ENCODE peak calls at places on chromosomes 11 and 22, in nine cellular contexts. One of them, this sample, is unnamed.

GRCh38 chr11:128231845-128232410 is 355.4 kb downstream of the ETS1 start:
- DNase-seq in stimulated activated CD8-positive, alpha-beta memory T cell treated with anti-CD3 and anti-CD28 coated beads, Interleukin-2, amount 100 ng/mL, for 1 hour: no peak
- DNase-seq in activated CD4-positive, alpha-beta memory T cell treated with anti-CD3 and anti-CD28 coated beads for 36 hours: no peak
- DNase-seq in activated CD4-positive, alpha-beta T cell treated with anti-CD3 and anti-CD28 coated beads, Interleukin-2, amount 50 U/mL, for 4 hours: no peak
- DNase-seq in T-helper 2 cell: peak
- DNase-seq in germinal center: no peak
- DNase-seq in NCI-H2081: no peak
- DNase-seq in left ventricle myocardium inferior: no peak
- DNase-seq in HS-5: no peak
- DNase-seq in this sample: no peak

GRCh38 chr11:73623651-73624050 is 22.7 kb upstream of the PLEKHB1 start:
- DNase-seq in stimulated activated CD8-positive, alpha-beta memory T cell treated with anti-CD3 and anti-CD28 coated beads, Interleukin-2, amount 100 ng/mL, for 1 hour: no peak
- DNase-seq in activated CD4-positive, alpha-beta memory T cell treated with anti-CD3 and anti-CD28 coated beads for 36 hours: no peak
- DNase-seq in activated CD4-positive, alpha-beta T cell treated with anti-CD3 and anti-CD28 coated beads, Interleukin-2, amount 50 U/mL, for 4 hours: no peak
- DNase-seq in T-helper 2 cell: no peak
- DNase-seq in germinal center: no peak
- DNase-seq in NCI-H2081: no peak
- DNase-seq in left ventricle myocardium inferior: no peak
- DNase-seq in HS-5: no peak
- DNase-seq in this sample: no peak

GRCh38 chr11:124837491-124837856 is 27.8 kb upstream of the ROBO3 start:
- DNase-seq in stimulated activated CD8-positive, alpha-beta memory T cell treated with anti-CD3 and anti-CD28 coated beads, Interleukin-2, amount 100 ng/mL, for 1 hour: no peak
- DNase-seq in activated CD4-positive, alpha-beta memory T cell treated with anti-CD3 and anti-CD28 coated beads for 36 hours: no peak
- DNase-seq in activated CD4-positive, alpha-beta T cell treated with anti-CD3 and anti-CD28 coated beads, Interleukin-2, amount 50 U/mL, for 4 hours: no peak
- DNase-seq in T-helper 2 cell: peak
- DNase-seq in germinal center: peak
- DNase-seq in NCI-H2081: peak
- DNase-seq in left ventricle myocardium inferior: no peak
- DNase-seq in HS-5: peak
- DNase-seq in this sample: no peak

GRCh38 chr11:112082729-112083128 is 3.8 kb downstream of the TIMM8B start:
- DNase-seq in stimulated activated CD8-positive, alpha-beta memory T cell treated with anti-CD3 and anti-CD28 coated beads, Interleukin-2, amount 100 ng/mL, for 1 hour: no peak
- DNase-seq in activated CD4-positive, alpha-beta memory T cell treated with anti-CD3 and anti-CD28 coated beads for 36 hours: peak
- DNase-seq in activated CD4-positive, alpha-beta T cell treated with anti-CD3 and anti-CD28 coated beads, Interleukin-2, amount 50 U/mL, for 4 hours: no peak
- DNase-seq in T-helper 2 cell: peak
- DNase-seq in germinal center: no peak
- DNase-seq in NCI-H2081: no peak
- DNase-seq in left ventricle myocardium inferior: no peak
- DNase-seq in HS-5: peak
- DNase-seq in this sample: no peak

GRCh38 chr11:68213135-68213515 is at the start of gene KMT5B:
- DNase-seq in stimulated activated CD8-positive, alpha-beta memory T cell treated with anti-CD3 and anti-CD28 coated beads, Interleukin-2, amount 100 ng/mL, for 1 hour: peak
- DNase-seq in activated CD4-positive, alpha-beta memory T cell treated with anti-CD3 and anti-CD28 coated beads for 36 hours: no peak
- DNase-seq in activated CD4-positive, alpha-beta T cell treated with anti-CD3 and anti-CD28 coated beads, Interleukin-2, amount 50 U/mL, for 4 hours: peak
- DNase-seq in T-helper 2 cell: no peak
- DNase-seq in germinal center: no peak
- DNase-seq in NCI-H2081: peak
- DNase-seq in left ventricle myocardium inferior: peak
- DNase-seq in HS-5: no peak
- DNase-seq in this sample: no peak

GRCh38 chr11:34262601-34263081 is 95.2 kb downstream of the ABTB2 start:
- DNase-seq in stimulated activated CD8-positive, alpha-beta memory T cell treated with anti-CD3 and anti-CD28 coated beads, Interleukin-2, amount 100 ng/mL, for 1 hour: no peak
- DNase-seq in activated CD4-positive, alpha-beta memory T cell treated with anti-CD3 and anti-CD28 coated beads for 36 hours: no peak
- DNase-seq in activated CD4-positive, alpha-beta T cell treated with anti-CD3 and anti-CD28 coated beads, Interleukin-2, amount 50 U/mL, for 4 hours: no peak
- DNase-seq in T-helper 2 cell: no peak
- DNase-seq in germinal center: no peak
- DNase-seq in NCI-H2081: peak
- DNase-seq in left ventricle myocardium inferior: no peak
- DNase-seq in HS-5: no peak
- DNase-seq in this sample: no peak

GRCh38 chr22:19984851-19985811 is 31.5 kb downstream of the ARVCF start:
- DNase-seq in stimulated activated CD8-positive, alpha-beta memory T cell treated with anti-CD3 and anti-CD28 coated beads, Interleukin-2, amount 100 ng/mL, for 1 hour: no peak
- DNase-seq in activated CD4-positive, alpha-beta memory T cell treated with anti-CD3 and anti-CD28 coated beads for 36 hours: no peak
- DNase-seq in activated CD4-positive, alpha-beta T cell treated with anti-CD3 and anti-CD28 coated beads, Interleukin-2, amount 50 U/mL, for 4 hours: no peak
- DNase-seq in T-helper 2 cell: no peak
- DNase-seq in germinal center: no peak
- DNase-seq in NCI-H2081: no peak
- DNase-seq in left ventricle myocardium inferior: no peak
- DNase-seq in HS-5: no peak
- DNase-seq in this sample: no peak

GRCh38 chr22:37464181-37464580 is 22.0 kb downstream of the MFNG start:
- DNase-seq in stimulated activated CD8-positive, alpha-beta memory T cell treated with anti-CD3 and anti-CD28 coated beads, Interleukin-2, amount 100 ng/mL, for 1 hour: no peak
- DNase-seq in activated CD4-positive, alpha-beta memory T cell treated with anti-CD3 and anti-CD28 coated beads for 36 hours: no peak
- DNase-seq in activated CD4-positive, alpha-beta T cell treated with anti-CD3 and anti-CD28 coated beads, Interleukin-2, amount 50 U/mL, for 4 hours: no peak
- DNase-seq in T-helper 2 cell: no peak
- DNase-seq in germinal center: peak
- DNase-seq in NCI-H2081: no peak
- DNase-seq in left ventricle myocardium inferior: no peak
- DNase-seq in HS-5: no peak
- DNase-seq in this sample: no peak

GRCh38 chr11:27204527-27204926 is 158.5 kb downstream of the CCDC34 start:
- DNase-seq in stimulated activated CD8-positive, alpha-beta memory T cell treated with anti-CD3 and anti-CD28 coated beads, Interleukin-2, amount 100 ng/mL, for 1 hour: no peak
- DNase-seq in activated CD4-positive, alpha-beta memory T cell treated with anti-CD3 and anti-CD28 coated beads for 36 hours: peak
- DNase-seq in activated CD4-positive, alpha-beta T cell treated with anti-CD3 and anti-CD28 coated beads, Interleukin-2, amount 50 U/mL, for 4 hours: no peak
- DNase-seq in T-helper 2 cell: peak
- DNase-seq in germinal center: no peak
- DNase-seq in NCI-H2081: peak
- DNase-seq in left ventricle myocardium inferior: no peak
- DNase-seq in HS-5: no peak
- DNase-seq in this sample: no peak

GRCh38 chr11:118099838-118100570 is 13.2 kb upstream of the SMIM35 start:
- DNase-seq in stimulated activated CD8-positive, alpha-beta memory T cell treated with anti-CD3 and anti-CD28 coated beads, Interleukin-2, amount 100 ng/mL, for 1 hour: no peak
- DNase-seq in activated CD4-positive, alpha-beta memory T cell treated with anti-CD3 and anti-CD28 coated beads for 36 hours: no peak
- DNase-seq in activated CD4-positive, alpha-beta T cell treated with anti-CD3 and anti-CD28 coated beads, Interleukin-2, amount 50 U/mL, for 4 hours: no peak
- DNase-seq in T-helper 2 cell: no peak
- DNase-seq in germinal center: no peak
- DNase-seq in NCI-H2081: no peak
- DNase-seq in left ventricle myocardium inferior: peak
- DNase-seq in HS-5: no peak
- DNase-seq in this sample: no peak

GRCh38 chr11:30984442-30984816 is 385.1 kb downstream of the DCDC1 start:
- DNase-seq in stimulated activated CD8-positive, alpha-beta memory T cell treated with anti-CD3 and anti-CD28 coated beads, Interleukin-2, amount 100 ng/mL, for 1 hour: no peak
- DNase-seq in activated CD4-positive, alpha-beta memory T cell treated with anti-CD3 and anti-CD28 coated beads for 36 hours: no peak
- DNase-seq in activated CD4-positive, alpha-beta T cell treated with anti-CD3 and anti-CD28 coated beads, Interleukin-2, amount 50 U/mL, for 4 hours: no peak
- DNase-seq in T-helper 2 cell: no peak
- DNase-seq in germinal center: no peak
- DNase-seq in NCI-H2081: peak
- DNase-seq in left ventricle myocardium inferior: no peak
- DNase-seq in HS-5: peak
- DNase-seq in this sample: no peak

GRCh38 chr11:9493492-9493891 is 32.7 kb downstream of the ZNF143 start:
- DNase-seq in stimulated activated CD8-positive, alpha-beta memory T cell treated with anti-CD3 and anti-CD28 coated beads, Interleukin-2, amount 100 ng/mL, for 1 hour: no peak
- DNase-seq in activated CD4-positive, alpha-beta memory T cell treated with anti-CD3 and anti-CD28 coated beads for 36 hours: no peak
- DNase-seq in activated CD4-positive, alpha-beta T cell treated with anti-CD3 and anti-CD28 coated beads, Interleukin-2, amount 50 U/mL, for 4 hours: no peak
- DNase-seq in T-helper 2 cell: no peak
- DNase-seq in germinal center: no peak
- DNase-seq in NCI-H2081: no peak
- DNase-seq in left ventricle myocardium inferior: no peak
- DNase-seq in HS-5: no peak
- DNase-seq in this sample: no peak

GRCh38 chr11:8219257-8220021 is 44.2 kb downstream of the LMO1 start:
- DNase-seq in stimulated activated CD8-positive, alpha-beta memory T cell treated with anti-CD3 and anti-CD28 coated beads, Interleukin-2, amount 100 ng/mL, for 1 hour: no peak
- DNase-seq in activated CD4-positive, alpha-beta memory T cell treated with anti-CD3 and anti-CD28 coated beads for 36 hours: peak
- DNase-seq in activated CD4-positive, alpha-beta T cell treated with anti-CD3 and anti-CD28 coated beads, Interleukin-2, amount 50 U/mL, for 4 hours: no peak
- DNase-seq in T-helper 2 cell: no peak
- DNase-seq in germinal center: no peak
- DNase-seq in NCI-H2081: peak
- DNase-seq in left ventricle myocardium inferior: no peak
- DNase-seq in HS-5: no peak
- DNase-seq in this sample: no peak

GRCh38 chr11:41283196-41283930 is 176.1 kb downstream of the LRRC4C start:
- DNase-seq in stimulated activated CD8-positive, alpha-beta memory T cell treated with anti-CD3 and anti-CD28 coated beads, Interleukin-2, amount 100 ng/mL, for 1 hour: no peak
- DNase-seq in activated CD4-positive, alpha-beta memory T cell treated with anti-CD3 and anti-CD28 coated beads for 36 hours: no peak
- DNase-seq in activated CD4-positive, alpha-beta T cell treated with anti-CD3 and anti-CD28 coated beads, Interleukin-2, amount 50 U/mL, for 4 hours: no peak
- DNase-seq in T-helper 2 cell: no peak
- DNase-seq in germinal center: no peak
- DNase-seq in NCI-H2081: peak
- DNase-seq in left ventricle myocardium inferior: no peak
- DNase-seq in HS-5: no peak
- DNase-seq in this sample: no peak

GRCh38 chr11:15967966-15968365 is 388.4 kb downstream of the SOX6 start:
- DNase-seq in stimulated activated CD8-positive, alpha-beta memory T cell treated with anti-CD3 and anti-CD28 coated beads, Interleukin-2, amount 100 ng/mL, for 1 hour: no peak
- DNase-seq in activated CD4-positive, alpha-beta memory T cell treated with anti-CD3 and anti-CD28 coated beads for 36 hours: no peak
- DNase-seq in activated CD4-positive, alpha-beta T cell treated with anti-CD3 and anti-CD28 coated beads, Interleukin-2, amount 50 U/mL, for 4 hours: no peak
- DNase-seq in T-helper 2 cell: no peak
- DNase-seq in germinal center: no peak
- DNase-seq in NCI-H2081: no peak
- DNase-seq in left ventricle myocardium inferior: no peak
- DNase-seq in HS-5: no peak
- DNase-seq in this sample: no peak

GRCh38 chr11:66365711-66366619 is 5.6 kb downstream of the SLC29A2 start:
- DNase-seq in stimulated activated CD8-positive, alpha-beta memory T cell treated with anti-CD3 and anti-CD28 coated beads, Interleukin-2, amount 100 ng/mL, for 1 hour: no peak
- DNase-seq in activated CD4-positive, alpha-beta memory T cell treated with anti-CD3 and anti-CD28 coated beads for 36 hours: no peak
- DNase-seq in activated CD4-positive, alpha-beta T cell treated with anti-CD3 and anti-CD28 coated beads, Interleukin-2, amount 50 U/mL, for 4 hours: no peak
- DNase-seq in T-helper 2 cell: no peak
- DNase-seq in germinal center: no peak
- DNase-seq in NCI-H2081: no peak
- DNase-seq in left ventricle myocardium inferior: no peak
- DNase-seq in HS-5: no peak
- DNase-seq in this sample: no peak